ENCODE peak calls at places on chromosomes 7 and 10, in six cellular contexts. Z, O, M, K, N and A are unnamed samples.

GRCh38 chr7:91869661-91870060 is 10.8 kb downstream of the MTERF1 start:
- DNase-seq in Z (no peak), O (no peak), M (no peak), K (no peak), N (no peak), A (no peak)

GRCh38 chr7:16129431-16130126 is 291.8 kb downstream of the CRPPA start:
- DNase-seq in Z (no peak), O (no peak), M (peak), K (no peak), N (no peak), A (no peak)

GRCh38 chr7:111053035-111053434 is 37.9 kb upstream of the LRRN3 start:
- DNase-seq in Z (no peak), O (no peak), M (no peak), K (no peak), N (no peak), A (no peak)

GRCh38 chr7:154484406-154484805 is 432.2 kb downstream of the DPP6 start:
- DNase-seq in Z (no peak), O (no peak), M (no peak), K (no peak), N (no peak), A (no peak)

GRCh38 chr7:116979430-116979829 is 26.1 kb downstream of the ST7 start:
- DNase-seq in Z (no peak), O (no peak), M (no peak), K (no peak), N (no peak), A (no peak)

GRCh38 chr10:71539564-71540118 is 142.9 kb downstream of the CDH23 start:
- DNase-seq in Z (no peak), O (no peak), M (no peak), K (no peak), N (no peak), A (no peak)

GRCh38 chr7:129612112-129613015 is 844 bp downstream of the NRF1 start:
- DNase-seq in Z (no peak), O (peak), M (peak), K (peak), N (peak), A (peak)

GRCh38 chr7:7989133-7989984 is 20.8 kb downstream of the GLCCI1 start:
- DNase-seq in Z (no peak), O (no peak), M (no peak), K (no peak), N (no peak), A (no peak)

GRCh38 chr10:27504897-27505457 is 873 bp downstream of the RAB18 start:
- DNase-seq in Z (no peak), O (no peak), M (peak), K (no peak), N (no peak), A (no peak)

GRCh38 chr10:102159051-102159597 is 6.9 kb downstream of the NOLC1 start:
- DNase-seq in Z (no peak), O (no peak), M (peak), K (no peak), N (no peak), A (no peak)

GRCh38 chr10:132118366-132118765 is 52.6 kb downstream of the JAKMIP3 start:
- DNase-seq in Z (no peak), O (no peak), M (no peak), K (no peak), N (peak), A (no peak)

GRCh38 chr10:22103701-22104100 is 100.2 kb upstream of the DNAJC1 start:
- DNase-seq in Z (no peak), O (no peak), M (no peak), K (no peak), N (no peak), A (no peak)

GRCh38 chr7:157813741-157814661 is 477.2 kb downstream of the DNAJB6 start:
- DNase-seq in Z (no peak), O (no peak), M (no peak), K (no peak), N (no peak), A (no peak)

GRCh38 chr7:32586291-32587221 is 91.3 kb downstream of the AVL9 start:
- DNase-seq in Z (no peak), O (no peak), M (peak), K (no peak), N (peak), A (no peak)

GRCh38 chr7:138519061-138519798 is 59.2 kb downstream of the TRIM24 start:
- DNase-seq in Z (no peak), O (no peak), M (no peak), K (no peak), N (no peak), A (no peak)

GRCh38 chr7:29282819-29283414 is 88.3 kb downstream of the CHN2 start:
- DNase-seq in Z (no peak), O (no peak), M (no peak), K (no peak), N (no peak), A (no peak)

GRCh38 chr10:79058899-79059771 is 9.6 kb upstream of the ZMIZ1 start:
- DNase-seq in Z (no peak), O (no peak), M (no peak), K (peak), N (peak), A (no peak)

GRCh38 chr10:113360870-113361269 is 192.0 kb upstream of the HABP2 start:
- DNase-seq in Z (no peak), O (no peak), M (no peak), K (no peak), N (no peak), A (no peak)

GRCh38 chr7:130037703-130038102 is 13.5 kb downstream of the ZC3HC1 start:
- DNase-seq in Z (no peak), O (no peak), M (peak), K (no peak), N (no peak), A (no peak)

GRCh38 chr10:110672580-110672919 is 28.4 kb downstream of the RBM20 start:
- DNase-seq in Z (no peak), O (no peak), M (no peak), K (peak), N (no peak), A (no peak)
- TF ChIP-seq CTCF in Z (no peak), O (no peak), M (no peak), K (no peak), N (no peak), A (no peak)

DNA sequence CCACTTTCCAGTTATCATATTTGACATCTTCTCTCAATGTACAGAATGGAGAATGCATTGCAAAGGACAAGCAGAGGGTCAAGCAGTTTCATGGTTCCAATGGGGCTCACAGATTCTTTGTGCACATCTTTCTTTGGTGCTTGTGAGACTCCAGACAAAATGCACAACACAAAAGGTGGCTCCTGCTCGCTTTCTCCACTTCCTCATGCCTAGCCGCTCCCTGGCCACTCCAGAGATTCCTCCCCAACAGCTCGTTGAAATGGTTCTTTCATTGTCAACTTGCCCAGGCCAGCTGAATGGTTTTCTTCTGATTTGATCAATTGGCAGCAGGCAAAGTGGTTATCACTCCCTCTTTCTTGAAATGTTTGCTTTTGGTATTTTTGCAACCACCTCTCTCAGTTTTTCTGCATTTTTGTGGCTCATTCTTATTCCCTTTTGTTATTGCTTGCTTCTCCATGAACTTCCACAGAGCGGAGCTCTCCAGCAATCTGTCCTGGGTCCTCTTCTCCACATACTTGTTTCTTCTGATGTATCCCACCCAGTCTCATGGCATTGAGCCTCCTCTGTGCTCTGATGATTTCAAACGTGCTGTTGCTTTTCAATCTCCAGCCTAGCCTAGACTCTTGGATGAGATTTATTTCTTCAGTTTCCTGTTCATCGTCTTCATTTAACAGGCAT is 507.8 kb upstream of the MKI67 start:
- DNase-seq in Z (no peak), O (no peak), M (no peak), K (no peak), N (no peak), A (no peak)
- TF ChIP-seq CTCF in Z (no peak), O (no peak), M (no peak), K (no peak), N (peak), A (no peak)

GRCh38 chr10:86366033-86366901 is at the start of gene GRID1:
- DNase-seq in Z (no peak), O (peak), M (peak), K (peak), N (no peak), A (peak)

GRCh38 chr10:86366902-86367338 is 325 bp upstream of the GRID1 start:
- DNase-seq in Z (no peak), O (no peak), M (no peak), K (peak), N (no peak), A (no peak)

GRCh38 chr10:86364551-86365345 is 1.8 kb downstream of the GRID1 start:
- DNase-seq in Z (no peak), O (peak), M (no peak), K (peak), N (no peak), A (peak)

GRCh38 chr10:86363833-86364511 is 2.6 kb downstream of the GRID1 start:
- DNase-seq in Z (no peak), O (peak), M (no peak), K (peak), N (no peak), A (peak)

DNA sequence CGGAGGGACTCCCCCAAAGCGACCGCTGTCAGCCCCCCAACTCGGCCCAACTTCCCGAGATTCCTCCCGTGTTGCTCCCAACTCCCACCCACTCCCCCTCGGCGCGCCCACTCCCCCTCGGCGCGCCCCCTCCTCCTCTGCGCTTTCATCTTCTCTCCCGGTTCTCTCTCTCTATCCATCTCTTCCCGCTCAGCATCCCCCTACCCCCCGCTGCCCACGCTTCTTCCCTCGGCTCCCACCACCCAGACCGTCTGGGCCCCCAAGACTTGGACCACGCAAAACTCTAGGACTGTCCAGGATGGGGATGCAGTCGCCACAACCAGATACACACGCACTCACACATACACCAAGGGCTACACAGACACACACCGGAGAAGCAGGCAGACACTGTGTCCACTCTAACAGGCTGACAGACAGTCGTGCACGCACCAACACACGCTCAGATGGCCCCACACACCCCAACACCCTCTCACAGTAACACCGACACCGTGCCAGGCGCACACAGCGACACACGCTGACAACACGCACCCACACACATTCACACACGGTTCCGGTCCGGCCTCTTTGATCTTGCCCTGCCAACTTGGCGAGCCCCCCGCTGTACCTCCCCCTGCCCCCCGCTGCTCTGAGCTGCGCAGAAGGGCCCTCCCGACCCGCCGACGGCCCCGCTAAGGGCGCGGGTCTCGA is 1.1 kb downstream of the GRID1 start:
- DNase-seq in Z (no peak), O (peak), M (no peak), K (peak), N (no peak), A (peak)
- TF ChIP-seq CTCF in Z (no peak), O (no peak), M (no peak), K (no peak), N (no peak), A (no peak)

DNA sequence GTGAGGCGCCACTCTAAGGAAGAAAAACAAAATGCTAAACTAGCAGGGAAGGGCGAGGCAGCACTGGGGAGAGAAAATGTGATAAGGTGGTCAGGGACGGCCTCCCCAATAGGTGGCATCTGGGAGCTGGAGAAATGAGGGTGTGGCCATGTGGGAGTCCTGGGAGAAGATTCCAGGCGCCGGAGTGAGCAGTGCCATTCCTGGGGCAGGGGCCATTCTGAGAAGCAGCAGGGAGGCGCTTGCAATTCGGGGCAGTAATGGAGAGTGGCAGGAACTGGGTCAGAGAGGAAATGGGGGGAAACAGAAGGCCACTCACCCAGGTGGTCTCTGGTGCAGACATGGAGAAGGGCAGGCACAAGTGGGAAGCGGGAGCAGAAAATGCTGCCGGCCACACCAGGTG is 61.8 kb upstream of the LRRC18 start:
- DNase-seq in Z (no peak), O (peak), M (no peak), K (no peak), N (no peak), A (no peak)
- TF ChIP-seq CTCF in Z (peak), O (no peak), M (no peak), K (no peak), N (peak), A (no peak)

GRCh38 chr10:31709028-31709427 is 219.6 kb downstream of the ARHGAP12 start:
- DNase-seq in Z (no peak), O (no peak), M (peak), K (no peak), N (no peak), A (no peak)
- TF ChIP-seq CTCF in Z (no peak), O (no peak), M (peak), K (no peak), N (peak), A (no peak)

GRCh38 chr7:151558575-151558974 is 38.9 kb upstream of the RHEB start:
- DNase-seq in Z (no peak), O (no peak), M (peak), K (no peak), N (no peak), A (no peak)
- TF ChIP-seq CTCF in Z (no peak), O (no peak), M (no peak), K (no peak), N (no peak), A (no peak)

GRCh38 chr10:99432047-99432446 is 1.6 kb upstream of the GOT1 start:
- DNase-seq in Z (no peak), O (no peak), M (no peak), K (no peak), N (no peak), A (no peak)

GRCh38 chr10:99432881-99433280 is 2.5 kb upstream of the GOT1 start:
- DNase-seq in Z (no peak), O (no peak), M (no peak), K (no peak), N (no peak), A (no peak)

GRCh38 chr10:99435986-99436633 is 5.7 kb upstream of the GOT1 start:
- DNase-seq in Z (no peak), O (no peak), M (peak), K (no peak), N (no peak), A (no peak)

GRCh38 chr10:99431190-99431549 is 746 bp upstream of the GOT1 start:
- DNase-seq in Z (peak), O (peak), M (peak), K (peak), N (peak), A (peak)

DNA sequence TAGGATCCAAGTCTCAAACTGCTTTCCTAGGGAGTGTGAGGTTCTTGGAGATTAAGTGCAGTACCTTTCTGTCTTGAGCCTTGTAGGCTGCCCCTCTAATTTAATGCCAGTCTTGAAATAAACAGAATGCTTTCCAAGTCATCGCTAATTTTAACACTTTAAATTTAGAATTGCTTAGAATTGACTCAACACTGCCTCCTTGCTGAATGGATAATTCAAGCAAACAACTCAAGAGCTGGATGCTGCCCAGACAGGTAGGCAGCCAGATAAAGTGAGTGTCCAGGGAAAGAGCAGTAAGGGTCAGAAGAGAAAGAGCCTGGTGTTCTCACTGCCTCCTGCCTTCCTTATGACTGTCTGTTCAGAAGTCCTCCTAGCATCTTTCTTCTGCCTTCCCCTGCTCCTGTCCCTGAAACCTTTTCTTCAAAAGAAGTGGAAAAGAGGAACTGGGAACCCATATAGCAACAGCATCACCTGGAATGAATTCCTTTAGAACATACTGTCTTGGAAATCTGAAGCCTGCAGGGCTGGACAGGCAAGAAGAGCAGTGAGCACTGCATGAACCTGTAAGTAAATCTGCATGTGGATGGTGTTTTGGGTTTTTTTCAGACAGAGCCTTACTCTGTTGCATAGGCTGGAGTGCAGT is 3.1 kb upstream of the GOT1 start:
- DNase-seq in Z (no peak), O (no peak), M (peak), K (no peak), N (no peak), A (no peak)
- TF ChIP-seq CTCF in Z (no peak), O (no peak), M (peak), K (no peak), N (peak), A (no peak)